ENCODE peak calls at places on chromosomes 11 and 22, in five cellular contexts. G is Caco-2, B is fibroblast of mammary gland, W is GM12864, R is coronary artery. T is an unnamed sample.

GRCh38 chr11:131809203-131809948 is 439.0 kb downstream of the NTM start:
- DNase-seq in W (no peak), R (no peak), G (no peak), B (peak), T (no peak)

GRCh38 chr11:24249921-24250320 is 246.9 kb upstream of the LUZP2 start:
- DNase-seq in B (no peak), G (no peak), W (no peak), R (no peak), T (no peak)

GRCh38 chr11:57358543-57358961 is 20.4 kb downstream of the P2RX3 start:
- DNase-seq in G (no peak), R (no peak), W (no peak), B (peak), T (no peak)

GRCh38 chr22:36881504-36882245 is 20.9 kb downstream of the NCF4 start:
- DNase-seq in G (no peak), B (no peak), W (no peak), R (no peak), T (no peak)

GRCh38 chr11:120539681-120540369 is 28.3 kb downstream of the GRIK4 start:
- DNase-seq in G (no peak), R (no peak), B (peak), W (no peak), T (no peak)

GRCh38 chr11:102010776-102011500 is 36.3 kb upstream of the CFAP300 start:
- DNase-seq in R (no peak), G (peak), B (peak), W (no peak), T (peak)

GRCh38 chr11:11387201-11387600 is 34.2 kb upstream of the CSNK2A3 start:
- DNase-seq in W (no peak), B (no peak), R (no peak), G (no peak), T (no peak)

GRCh38 chr22:37616205-37617083 is 7.8 kb downstream of the GGA1 start:
- DNase-seq in B (peak), W (no peak), G (no peak), R (no peak), T (no peak)

GRCh38 chr11:1938343-1939005 is 8.7 kb upstream of the MRPL23 start:
- DNase-seq in G (peak), B (no peak), R (no peak), W (no peak), T (no peak)

GRCh38 chr22:35631597-35631996 is 14.5 kb upstream of the MB start:
- DNase-seq in G (peak), W (no peak), R (no peak), B (peak), T (peak)

GRCh38 chr11:132028380-132029240 is 658.2 kb downstream of the NTM start:
- DNase-seq in G (peak), R (no peak), B (peak), W (no peak), T (peak)

GRCh38 chr11:114250993-114251796 is 45.0 kb upstream of the NNMT start:
- DNase-seq in W (peak), G (no peak), R (no peak), B (peak), T (no peak)

GRCh38 chr22:35315855-35316745 is 16.4 kb downstream of the TOM1 start:
- DNase-seq in R (peak), B (no peak), G (peak), W (no peak), T (no peak)

GRCh38 chr11:26571861-26572654 is at the start of gene MUC15:
- DNase-seq in W (no peak), R (no peak), B (no peak), G (no peak), T (no peak)

GRCh38 chr11:11988099-11988651 is 20.3 kb downstream of the DKK3 start:
- DNase-seq in G (no peak), B (peak), W (no peak), R (no peak), T (no peak)

GRCh38 chr22:30591588-30592359 is at the start of gene PES1:
- DNase-seq in W (peak), B (peak), G (peak), R (peak), T (peak)

GRCh38 chr11:12893787-12894672 is 115.1 kb upstream of the RASSF10 start:
- DNase-seq in G (peak), R (no peak), B (peak), W (peak), T (peak)

GRCh38 chr11:14413307-14414072 is 54.5 kb upstream of the RRAS2 start:
- DNase-seq in G (no peak), R (no peak), W (no peak), B (peak), T (no peak)

GRCh38 chr22:30878516-30879365 is 89.8 kb downstream of the MORC2 start:
- DNase-seq in B (no peak), R (no peak), W (no peak), G (no peak), T (no peak)

GRCh38 chr11:67054851-67055523 is 1.7 kb upstream of the RHOD start:
- DNase-seq in W (no peak), B (peak), R (no peak), G (peak), T (peak)

GRCh38 chr11:35549787-35550186 is 24.4 kb upstream of the PAMR1 start:
- DNase-seq in R (no peak), G (peak), B (peak), W (no peak), T (no peak)

GRCh38 chr11:26333906-26334305 is 2.0 kb downstream of the ANO3 start:
- DNase-seq in W (no peak), G (no peak), B (peak), R (no peak), T (no peak)

GRCh38 chr11:102274628-102275027 is 42.7 kb upstream of the BIRC3 start:
- DNase-seq in B (no peak), R (no peak), W (no peak), G (no peak), T (no peak)

GRCh38 chr11:5107285-5107684 is 30.9 kb downstream of the OR52A5 start:
- DNase-seq in W (no peak), B (no peak), G (no peak), R (no peak), T (no peak)

GRCh38 chr22:40624770-40625169 is 11.7 kb downstream of the MRTFA start:
- DNase-seq in R (no peak), B (no peak), W (no peak), G (no peak), T (no peak)

GRCh38 chr22:50078761-50079160 is 6.5 kb downstream of the MLC1 start:
- DNase-seq in R (no peak), B (no peak), G (peak), W (no peak), T (no peak)

GRCh38 chr11:66332371-66333219 is 3.6 kb downstream of the RIN1 start:
- DNase-seq in B (no peak), W (no peak), G (no peak), R (no peak), T (no peak)

GRCh38 chr11:18706330-18707243 is 8.0 kb downstream of the TMEM86A start:
- DNase-seq in R (no peak), G (no peak), W (peak), B (peak), T (no peak)

GRCh38 chr11:96125400-96125799 is 201.5 kb upstream of the MTMR2 start:
- DNase-seq in W (no peak), B (no peak), G (no peak), R (no peak), T (no peak)

GRCh38 chr11:65066315-65066714 is 8.0 kb upstream of the NAALADL1 start:
- DNase-seq in G (no peak), W (no peak), R (no peak), B (no peak), T (no peak)

GRCh38 chr11:20388096-20389055 is 860 bp downstream of the PRMT3 start:
- DNase-seq in G (no peak), R (no peak), B (peak), W (no peak), T (peak)

GRCh38 chr22:45602004-45602733 is 69.5 kb upstream of the ATXN10 start:
- DNase-seq in B (no peak), G (no peak), W (no peak), R (no peak), T (no peak)

GRCh38 chr11:68659158-68659921 is 25.0 kb upstream of the GAL start:
- DNase-seq in B (peak), G (peak), W (no peak), R (no peak), T (no peak)

GRCh38 chr11:10806206-10806605 is 2.5 kb downstream of the EIF4G2 start:
- DNase-seq in R (no peak), G (no peak), W (no peak), B (no peak), T (no peak)

DNA sequence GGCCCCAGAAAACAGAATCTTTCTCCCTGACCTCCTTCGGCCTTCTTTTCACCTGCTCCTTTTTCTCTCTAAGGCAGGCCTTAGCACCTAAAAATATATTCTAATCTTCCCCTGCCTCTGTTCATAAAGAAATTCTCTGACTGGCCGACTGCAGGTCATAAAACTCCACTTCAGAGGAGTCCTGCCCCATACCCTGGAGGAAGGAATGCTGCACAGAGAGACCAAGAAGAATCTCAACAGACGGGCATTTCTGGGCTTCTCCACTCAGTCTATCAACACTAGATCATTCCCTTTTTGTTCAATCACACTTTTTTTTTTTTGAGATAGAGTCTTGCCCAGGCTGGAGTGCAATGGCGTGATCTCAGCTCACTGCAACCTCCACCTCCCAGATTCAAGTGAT is 19.7 kb upstream of the PGA3 start:
- DNase-seq in G (no peak), W (no peak), R (no peak), B (no peak), T (no peak)
- TF ChIP-seq CTCF in G (peak), W (no peak), R (no peak), B (no peak), T (no peak)

DNA sequence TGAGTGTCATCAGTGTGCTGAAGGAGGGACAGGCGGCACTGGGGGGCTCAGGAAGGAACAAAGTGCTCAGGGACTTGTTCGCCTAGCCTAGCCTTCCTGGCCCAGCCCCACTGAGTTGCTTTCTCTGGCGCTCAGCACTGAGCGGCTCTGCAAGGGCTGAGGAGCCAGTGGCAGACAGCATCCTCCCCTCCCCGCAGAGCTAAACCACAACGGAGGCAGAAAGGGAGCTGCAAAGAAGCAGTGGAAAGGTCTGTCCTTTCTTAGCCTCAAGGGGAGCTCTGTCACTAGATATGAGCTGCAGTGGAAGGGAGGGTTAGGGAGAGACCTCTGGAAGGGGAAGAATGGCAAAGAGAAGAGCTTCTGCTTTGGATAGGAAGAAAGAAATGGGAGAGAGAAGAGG is 89.7 kb upstream of the PHOX2A start:
- DNase-seq in B (no peak), W (no peak), R (no peak), G (no peak), T (no peak)
- TF ChIP-seq CTCF in B (no peak), W (no peak), R (no peak), G (no peak), T (no peak)

DNA sequence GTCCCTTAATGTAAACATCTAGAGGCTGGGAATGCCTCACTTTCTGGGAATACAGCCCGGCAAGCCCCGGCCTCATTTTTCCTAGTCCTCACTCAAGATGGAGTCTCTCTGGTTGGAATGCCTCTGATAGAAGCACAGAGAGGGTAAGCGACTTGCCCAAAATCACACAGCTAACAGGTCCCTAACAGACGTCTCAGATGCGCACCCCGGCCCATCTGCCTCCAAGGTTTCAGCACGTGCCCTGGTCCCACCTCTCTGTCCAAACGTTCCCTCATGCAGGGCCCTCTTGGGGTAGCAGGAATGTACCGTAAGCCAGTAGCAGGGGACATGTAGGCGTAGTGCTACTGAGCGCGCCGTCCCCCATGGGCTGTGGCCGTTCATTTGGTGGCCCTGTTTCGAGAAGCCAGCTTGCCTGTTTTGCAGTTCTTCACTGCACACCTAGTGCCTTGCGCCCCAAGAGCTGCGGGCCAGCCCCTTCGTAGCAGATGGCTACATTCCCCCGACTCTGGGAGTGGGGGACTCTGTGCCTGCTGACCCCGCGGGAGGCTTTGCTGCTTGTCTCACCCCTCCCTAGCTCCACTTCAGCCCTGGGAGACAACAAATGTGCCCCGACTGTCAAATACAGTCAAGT is 62.1 kb upstream of the FADD start:
- DNase-seq in B (no peak), R (no peak), G (peak), W (no peak), T (no peak)
- TF ChIP-seq CTCF in B (no peak), R (no peak), G (no peak), W (no peak), T (no peak)

DNA sequence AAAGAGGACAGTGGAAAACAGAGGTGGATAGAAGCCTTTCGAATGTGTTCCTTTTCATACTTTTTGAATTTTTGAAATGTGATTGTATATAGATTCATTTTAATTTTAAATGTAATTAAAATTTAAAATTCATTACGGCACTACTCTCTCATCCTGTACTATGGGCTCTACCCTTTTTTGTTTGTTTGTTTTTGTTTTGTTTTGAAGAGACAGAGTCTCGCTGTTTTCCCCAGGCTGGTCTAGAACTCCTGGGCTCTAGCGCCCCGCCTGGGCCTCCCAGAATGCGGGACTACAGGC is 11.9 kb upstream of the HDHD5 start:
- DNase-seq in W (no peak), B (no peak), R (no peak), G (no peak), T (no peak)
- TF ChIP-seq CTCF in W (no peak), B (peak), R (no peak), G (peak), T (no peak)

GRCh38 chr11:79402912-79403311 is 37.9 kb downstream of the TENM4 start:
- DNase-seq in G (no peak), B (no peak), R (no peak), W (no peak), T (no peak)
- TF ChIP-seq CTCF in G (no peak), B (no peak), R (no peak), W (no peak), T (no peak)

GRCh38 chr11:47270331-47271271 is 668 bp downstream of the MADD start:
- DNase-seq in B (peak), W (no peak), G (no peak), R (no peak), T (no peak)
- TF ChIP-seq CTCF in B (peak), W (no peak), G (no peak), R (no peak), T (no peak)

T was measured in Calu3.